ENCODE peak calls at places on chromosome 7, in four cellular contexts. U, A, V and Y are unnamed samples.

GRCh38 chr7:158695056-158695455 is 9.5 kb downstream of the NCAPG2 start:
- DNase-seq in U (no peak), V (no peak), A (no peak), Y (no peak)

GRCh38 chr7:71016387-71016786 is 115.6 kb upstream of the GALNT17 start:
- DNase-seq in A (no peak), V (no peak), U (no peak), Y (no peak)

GRCh38 chr7:153444591-153444990 is 607.6 kb upstream of the DPP6 start:
- DNase-seq in U (no peak), A (no peak), V (no peak), Y (no peak)

GRCh38 chr7:142496545-142496991 is 238.7 kb upstream of the PRSS58 start:
- DNase-seq in A (peak; percentile 17), U (peak; percentile 57), V (no peak), Y (no peak)

GRCh38 chr7:101602484-101603241 is 26.4 kb downstream of the MYL10 start:
- DNase-seq in U (peak; percentile 80), V (peak; percentile 50), A (peak; percentile 72), Y (peak; percentile 27)

GRCh38 chr7:46214526-46214925 is 293.5 kb upstream of the IGFBP3 start:
- DNase-seq in V (no peak), A (no peak), U (no peak), Y (no peak)

GRCh38 chr7:119974972-119975371 is 298.0 kb upstream of the KCND2 start:
- DNase-seq in V (no peak), U (no peak), A (no peak), Y (no peak)

GRCh38 chr7:17943006-17943405 is 2.7 kb upstream of the SNX13 start:
- DNase-seq in U (no peak), A (no peak), V (no peak), Y (no peak)

GRCh38 chr7:135773451-135773850 is 24.8 kb upstream of the FAM180A start:
- DNase-seq in A (peak; percentile 54), U (no peak), V (no peak), Y (no peak)

GRCh38 chr7:44244282-44244681 is 43.5 kb downstream of the YKT6 start:
- DNase-seq in A (no peak), V (peak; percentile 19), U (peak; percentile 22), Y (no peak)

GRCh38 chr7:76280408-76280807 is 22.1 kb upstream of the HSPB1 start:
- DNase-seq in U (no peak), A (no peak), V (no peak), Y (no peak)

GRCh38 chr7:138127996-138128395 is 51.7 kb downstream of the AKR1D1 start:
- DNase-seq in A (no peak), U (no peak), V (no peak), Y (no peak)

GRCh38 chr7:36526720-36527548 is 137.3 kb downstream of the ANLN start:
- DNase-seq in U (peak; percentile 71), V (no peak), A (no peak), Y (no peak)

GRCh38 chr7:147436718-147437117 is 1153.8 kb upstream of the C7orf33 start:
- DNase-seq in V (no peak), U (no peak), A (no peak), Y (no peak)

GRCh38 chr7:42237162-42237821 is at the start of gene GLI3:
- DNase-seq in A (peak; percentile 84), V (no peak), U (peak; percentile 95), Y (no peak)

GRCh38 chr7:100867040-100867795 is at the start of gene TRIP6:
- DNase-seq in V (peak; percentile 23), A (peak; percentile 81), U (peak; percentile 96), Y (no peak)

GRCh38 chr7:105734233-105734632 is 142.2 kb downstream of the ATXN7L1 start:
- DNase-seq in A (no peak), U (no peak), V (no peak), Y (no peak)

GRCh38 chr7:113263749-113264148 is 145.4 kb upstream of the SMIM30 start:
- DNase-seq in A (no peak), U (no peak), V (no peak), Y (no peak)

GRCh38 chr7:32479574-32480200 is 10.5 kb downstream of the LSM5 start:
- DNase-seq in V (no peak), U (peak; percentile 68), A (no peak), Y (no peak)

GRCh38 chr7:3451696-3452095 is 150.6 kb downstream of the SDK1 start:
- DNase-seq in U (no peak), V (no peak), A (no peak), Y (no peak)

GRCh38 chr7:29896685-29897411 is 90.5 kb downstream of the WIPF3 start:
- DNase-seq in A (no peak), V (no peak), U (peak; percentile 46), Y (no peak)

GRCh38 chr7:37052673-37053072 is 328.4 kb upstream of the AOAH start:
- DNase-seq in A (no peak), V (no peak), U (peak; percentile 49), Y (no peak)

GRCh38 chr7:69399038-69399800 is 199.1 kb upstream of the AUTS2 start:
- DNase-seq in A (no peak), V (no peak), U (peak; percentile 47), Y (no peak)

GRCh38 chr7:141575654-141576448 is 24.6 kb downstream of the AGK start:
- DNase-seq in U (no peak), V (no peak), A (no peak), Y (no peak)

GRCh38 chr7:149202831-149203231 is 7.5 kb downstream of the ZNF282 start:
- DNase-seq in V (no peak), U (no peak), A (no peak), Y (no peak)

GRCh38 chr7:39355664-39356063 is 210.5 kb upstream of the YAE1 start:
- DNase-seq in U (no peak), A (no peak), V (no peak), Y (no peak)

GRCh38 chr7:8216291-8216690 is 45.7 kb downstream of the ICA1 start:
- DNase-seq in U (no peak), V (no peak), A (no peak), Y (no peak)